ENCODE peak calls at places on chromosome 20, in nine cellular contexts. One of them, this sample, is unnamed.

GRCh38 chr20:56343861-56344381 is 14.9 kb upstream of the FAM210B start:
- DNase-seq in OCI-LY7: no peak
- DNase-seq in H9: peak
- DNase-seq in A549: peak
- DNase-seq in dorsolateral prefrontal cortex: peak
- DNase-seq in CD4-positive, alpha-beta T cell: peak
- DNase-seq in GM12878: no peak
- DNase-seq in progenitor cell of endocrine pancreas: peak
- DNase-seq in GM13977: peak
- DNase-seq in this sample: peak

GRCh38 chr20:59027746-59028320 is 4.3 kb downstream of the ATP5F1E start:
- DNase-seq in CD4-positive, alpha-beta T cell: no peak
- DNase-seq in progenitor cell of endocrine pancreas: no peak
- DNase-seq in OCI-LY7: no peak
- DNase-seq in A549: no peak
- DNase-seq in H9: no peak
- DNase-seq in GM13977: no peak
- DNase-seq in GM12878: no peak
- DNase-seq in dorsolateral prefrontal cortex: no peak
- DNase-seq in this sample: no peak

GRCh38 chr20:48064929-48065328 is 279.6 kb upstream of the SULF2 start:
- DNase-seq in GM13977: no peak
- DNase-seq in dorsolateral prefrontal cortex: no peak
- DNase-seq in A549: no peak
- DNase-seq in H9: no peak
- DNase-seq in progenitor cell of endocrine pancreas: no peak
- DNase-seq in GM12878: no peak
- DNase-seq in CD4-positive, alpha-beta T cell: no peak
- DNase-seq in OCI-LY7: no peak
- DNase-seq in this sample: no peak

GRCh38 chr20:36848078-36848660 is 27.8 kb upstream of the TLDC2 start:
- DNase-seq in H9: no peak
- DNase-seq in GM12878: no peak
- DNase-seq in dorsolateral prefrontal cortex: no peak
- DNase-seq in CD4-positive, alpha-beta T cell: no peak
- DNase-seq in GM13977: no peak
- DNase-seq in OCI-LY7: no peak
- DNase-seq in A549: no peak
- DNase-seq in progenitor cell of endocrine pancreas: no peak
- DNase-seq in this sample: no peak

GRCh38 chr20:57748601-57749130 is 38.9 kb upstream of the PMEPA1 start:
- DNase-seq in progenitor cell of endocrine pancreas: no peak
- DNase-seq in GM12878: peak
- DNase-seq in GM13977: peak
- DNase-seq in H9: no peak
- DNase-seq in A549: peak
- DNase-seq in CD4-positive, alpha-beta T cell: peak
- DNase-seq in OCI-LY7: no peak
- DNase-seq in dorsolateral prefrontal cortex: peak
- DNase-seq in this sample: peak

GRCh38 chr20:9743871-9744270 is 95.0 kb downstream of the PAK5 start:
- DNase-seq in GM12878: no peak
- DNase-seq in dorsolateral prefrontal cortex: no peak
- DNase-seq in CD4-positive, alpha-beta T cell: no peak
- DNase-seq in H9: no peak
- DNase-seq in GM13977: no peak
- DNase-seq in progenitor cell of endocrine pancreas: no peak
- DNase-seq in OCI-LY7: no peak
- DNase-seq in A549: no peak
- DNase-seq in this sample: no peak

GRCh38 chr20:59724457-59725366 is 120.4 kb downstream of the PHACTR3 start:
- DNase-seq in A549: no peak
- DNase-seq in H9: no peak
- DNase-seq in OCI-LY7: no peak
- DNase-seq in progenitor cell of endocrine pancreas: no peak
- DNase-seq in dorsolateral prefrontal cortex: peak
- DNase-seq in GM13977: no peak
- DNase-seq in CD4-positive, alpha-beta T cell: no peak
- DNase-seq in GM12878: no peak
- DNase-seq in this sample: no peak

GRCh38 chr20:6051505-6051904 is 2.4 kb downstream of the LRRN4 start:
- DNase-seq in GM13977: no peak
- DNase-seq in dorsolateral prefrontal cortex: no peak
- DNase-seq in A549: no peak
- DNase-seq in progenitor cell of endocrine pancreas: no peak
- DNase-seq in H9: no peak
- DNase-seq in OCI-LY7: no peak
- DNase-seq in CD4-positive, alpha-beta T cell: no peak
- DNase-seq in GM12878: no peak
- DNase-seq in this sample: no peak

GRCh38 chr20:38726849-38727601 is 2.7 kb downstream of the SLC32A1 start:
- DNase-seq in GM12878: no peak
- DNase-seq in CD4-positive, alpha-beta T cell: no peak
- DNase-seq in GM13977: peak
- DNase-seq in H9: peak
- DNase-seq in OCI-LY7: peak
- DNase-seq in A549: no peak
- DNase-seq in progenitor cell of endocrine pancreas: peak
- DNase-seq in dorsolateral prefrontal cortex: no peak
- DNase-seq in this sample: peak

GRCh38 chr20:34877002-34877264 is 521 bp downstream of the ACSS2 start:
- DNase-seq in GM13977: no peak
- DNase-seq in CD4-positive, alpha-beta T cell: no peak
- DNase-seq in A549: no peak
- DNase-seq in GM12878: no peak
- DNase-seq in dorsolateral prefrontal cortex: no peak
- DNase-seq in OCI-LY7: no peak
- DNase-seq in H9: no peak
- DNase-seq in progenitor cell of endocrine pancreas: no peak
- DNase-seq in this sample: no peak

GRCh38 chr20:34876161-34877001 is at the start of gene ACSS2:
- DNase-seq in dorsolateral prefrontal cortex: peak
- DNase-seq in H9: peak
- DNase-seq in GM12878: peak
- DNase-seq in CD4-positive, alpha-beta T cell: peak
- DNase-seq in OCI-LY7: peak
- DNase-seq in GM13977: peak
- DNase-seq in A549: peak
- DNase-seq in progenitor cell of endocrine pancreas: peak
- DNase-seq in this sample: peak

GRCh38 chr20:34873583-34874093 is 982 bp upstream of the GGT7 start:
- DNase-seq in progenitor cell of endocrine pancreas: no peak
- DNase-seq in A549: no peak
- DNase-seq in dorsolateral prefrontal cortex: no peak
- DNase-seq in CD4-positive, alpha-beta T cell: no peak
- DNase-seq in H9: no peak
- DNase-seq in GM13977: no peak
- DNase-seq in GM12878: no peak
- DNase-seq in OCI-LY7: no peak
- DNase-seq in this sample: no peak

GRCh38 chr20:34874094-34874654 is 1.5 kb upstream of the GGT7 start:
- DNase-seq in H9: peak
- DNase-seq in OCI-LY7: peak
- DNase-seq in dorsolateral prefrontal cortex: peak
- DNase-seq in GM13977: peak
- DNase-seq in GM12878: peak
- DNase-seq in CD4-positive, alpha-beta T cell: peak
- DNase-seq in A549: peak
- DNase-seq in progenitor cell of endocrine pancreas: peak
- DNase-seq in this sample: peak

DNA sequence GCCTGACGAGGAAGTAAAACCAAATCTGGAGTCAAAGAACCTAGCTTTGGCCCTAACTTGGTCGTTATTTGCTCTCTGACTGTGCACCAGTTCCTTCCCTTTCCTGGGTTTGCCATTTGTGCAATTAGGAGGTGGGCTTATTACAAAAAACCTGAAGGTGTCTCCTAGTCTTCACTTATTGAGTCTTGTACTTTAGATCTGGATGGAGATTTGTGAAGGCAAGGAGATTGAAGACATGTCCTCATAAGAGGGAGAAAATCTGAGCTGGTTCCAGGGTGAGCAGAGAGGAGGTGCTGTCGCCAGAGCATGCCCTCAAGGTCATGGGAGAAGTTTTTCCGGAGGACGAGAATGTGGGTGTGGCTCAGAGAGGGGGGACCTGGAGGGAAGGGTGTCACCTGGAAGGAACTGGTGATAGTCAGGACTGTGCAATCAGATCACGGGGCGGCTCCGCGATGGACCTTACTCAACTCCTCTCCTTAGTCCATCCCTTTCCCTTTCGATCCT is 703 bp upstream of the ACSS2 start:
- DNase-seq in progenitor cell of endocrine pancreas: no peak
- DNase-seq in dorsolateral prefrontal cortex: no peak
- DNase-seq in OCI-LY7: peak
- DNase-seq in GM13977: no peak
- DNase-seq in GM12878: no peak
- DNase-seq in H9: no peak
- DNase-seq in A549: no peak
- DNase-seq in CD4-positive, alpha-beta T cell: no peak
- DNase-seq in this sample: no peak
- TF ChIP-seq CTCF in progenitor cell of endocrine pancreas: no peak
- TF ChIP-seq CTCF in dorsolateral prefrontal cortex: no peak
- TF ChIP-seq CTCF in OCI-LY7: peak
- TF ChIP-seq CTCF in GM13977: peak
- TF ChIP-seq CTCF in GM12878: peak
- TF ChIP-seq CTCF in H9: peak
- TF ChIP-seq CTCF in A549: peak
- TF ChIP-seq CTCF in CD4-positive, alpha-beta T cell: no peak
- TF ChIP-seq CTCF in this sample: no peak

GRCh38 chr20:49823152-49823847 is 10.7 kb downstream of the SLC9A8 start:
- DNase-seq in dorsolateral prefrontal cortex: no peak
- DNase-seq in GM12878: peak
- DNase-seq in H9: no peak
- DNase-seq in GM13977: no peak
- DNase-seq in progenitor cell of endocrine pancreas: no peak
- DNase-seq in A549: no peak
- DNase-seq in CD4-positive, alpha-beta T cell: no peak
- DNase-seq in OCI-LY7: peak
- DNase-seq in this sample: no peak

GRCh38 chr20:49821381-49821780 is 8.8 kb downstream of the SLC9A8 start:
- DNase-seq in dorsolateral prefrontal cortex: no peak
- DNase-seq in GM12878: no peak
- DNase-seq in H9: no peak
- DNase-seq in A549: no peak
- DNase-seq in progenitor cell of endocrine pancreas: no peak
- DNase-seq in CD4-positive, alpha-beta T cell: no peak
- DNase-seq in GM13977: no peak
- DNase-seq in OCI-LY7: peak
- DNase-seq in this sample: no peak

GRCh38 chr20:49824206-49824605 is 11.6 kb downstream of the SLC9A8 start:
- DNase-seq in progenitor cell of endocrine pancreas: no peak
- DNase-seq in CD4-positive, alpha-beta T cell: no peak
- DNase-seq in OCI-LY7: no peak
- DNase-seq in GM12878: no peak
- DNase-seq in dorsolateral prefrontal cortex: no peak
- DNase-seq in A549: no peak
- DNase-seq in H9: no peak
- DNase-seq in GM13977: no peak
- DNase-seq in this sample: no peak

GRCh38 chr20:49819702-49820101 is 7.1 kb downstream of the SLC9A8 start:
- DNase-seq in progenitor cell of endocrine pancreas: no peak
- DNase-seq in GM13977: no peak
- DNase-seq in H9: no peak
- DNase-seq in dorsolateral prefrontal cortex: no peak
- DNase-seq in CD4-positive, alpha-beta T cell: no peak
- DNase-seq in OCI-LY7: no peak
- DNase-seq in GM12878: no peak
- DNase-seq in A549: no peak
- DNase-seq in this sample: no peak

DNA sequence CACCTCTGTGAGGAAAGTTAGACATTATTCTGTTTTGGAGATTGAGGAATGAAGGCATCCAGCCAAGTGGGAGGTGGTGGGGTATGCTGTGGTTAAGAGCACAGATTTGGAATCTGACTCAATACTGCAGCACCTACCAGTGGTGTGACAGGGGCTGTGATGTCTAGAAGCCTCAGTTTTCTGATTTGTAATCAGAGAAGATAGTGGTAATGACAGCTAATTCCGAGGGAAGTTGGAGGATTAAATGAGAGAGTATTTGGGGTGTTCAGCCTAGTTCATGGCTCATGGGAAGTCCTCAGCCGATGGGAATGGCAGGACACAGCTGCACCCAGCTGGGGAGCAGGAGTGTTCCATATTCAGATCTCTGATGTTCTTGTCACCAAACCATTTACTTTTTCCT is 9.2 kb downstream of the SLC9A8 start:
- DNase-seq in GM13977: no peak
- DNase-seq in CD4-positive, alpha-beta T cell: no peak
- DNase-seq in A549: no peak
- DNase-seq in H9: no peak
- DNase-seq in dorsolateral prefrontal cortex: no peak
- DNase-seq in GM12878: no peak
- DNase-seq in progenitor cell of endocrine pancreas: no peak
- DNase-seq in OCI-LY7: peak
- DNase-seq in this sample: no peak
- TF ChIP-seq CTCF in GM13977: peak
- TF ChIP-seq CTCF in CD4-positive, alpha-beta T cell: no peak
- TF ChIP-seq CTCF in A549: no peak
- TF ChIP-seq CTCF in H9: no peak
- TF ChIP-seq CTCF in dorsolateral prefrontal cortex: no peak
- TF ChIP-seq CTCF in GM12878: peak
- TF ChIP-seq CTCF in progenitor cell of endocrine pancreas: no peak
- TF ChIP-seq CTCF in OCI-LY7: peak
- TF ChIP-seq CTCF in this sample: peak

GRCh38 chr20:16573011-16573965 is at the start of gene KIF16B:
- DNase-seq in progenitor cell of endocrine pancreas: peak
- DNase-seq in H9: peak
- DNase-seq in OCI-LY7: peak
- DNase-seq in CD4-positive, alpha-beta T cell: peak
- DNase-seq in GM13977: peak
- DNase-seq in A549: peak
- DNase-seq in dorsolateral prefrontal cortex: peak
- DNase-seq in GM12878: peak
- DNase-seq in this sample: peak
- TF ChIP-seq CTCF in progenitor cell of endocrine pancreas: no peak
- TF ChIP-seq CTCF in H9: peak
- TF ChIP-seq CTCF in OCI-LY7: peak
- TF ChIP-seq CTCF in CD4-positive, alpha-beta T cell: no peak
- TF ChIP-seq CTCF in GM13977: no peak
- TF ChIP-seq CTCF in A549: no peak
- TF ChIP-seq CTCF in dorsolateral prefrontal cortex: no peak
- TF ChIP-seq CTCF in GM12878: no peak
- TF ChIP-seq CTCF in this sample: no peak

DNA sequence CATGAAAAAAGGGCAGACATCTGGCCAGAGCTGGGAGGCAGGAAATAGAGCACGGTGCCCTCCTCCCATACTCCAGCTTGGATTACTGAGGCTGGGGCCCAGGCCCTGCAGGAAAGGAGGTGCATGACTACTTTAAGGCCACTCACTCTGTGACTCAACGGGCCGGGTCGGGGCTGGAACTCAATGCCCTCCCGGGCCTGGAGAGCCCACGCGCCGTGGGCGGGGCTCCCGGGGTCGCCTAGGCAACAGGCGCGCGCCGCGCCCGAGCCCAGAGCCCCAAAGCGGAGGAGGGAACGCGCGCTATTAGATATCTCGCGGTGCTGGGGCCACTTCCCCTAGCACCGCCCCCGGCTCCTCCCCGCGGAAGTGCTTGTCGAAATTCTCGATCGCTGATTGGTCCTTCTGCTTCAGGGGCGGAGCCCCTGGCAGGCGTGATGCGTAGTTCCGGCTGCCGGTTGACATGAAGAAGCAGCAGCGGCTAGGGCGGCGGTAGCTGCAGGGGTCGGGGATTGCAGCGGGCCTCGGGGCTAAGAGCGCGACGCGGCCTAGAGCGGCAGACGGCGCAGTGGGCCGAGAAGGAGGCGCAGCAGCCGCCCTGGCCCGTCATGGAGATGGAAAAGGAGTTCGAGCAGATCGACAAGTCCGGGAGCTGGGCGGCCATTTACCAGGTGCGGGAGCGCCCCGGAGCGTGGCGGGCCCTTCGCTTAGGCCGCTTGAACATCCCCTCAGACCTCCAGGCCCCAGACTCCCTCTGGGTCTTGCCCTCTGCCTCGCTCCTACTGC is at the start of gene PTPN1:
- DNase-seq in CD4-positive, alpha-beta T cell: peak
- DNase-seq in dorsolateral prefrontal cortex: peak
- DNase-seq in GM13977: peak
- DNase-seq in A549: peak
- DNase-seq in progenitor cell of endocrine pancreas: peak
- DNase-seq in GM12878: peak
- DNase-seq in H9: peak
- DNase-seq in OCI-LY7: peak
- DNase-seq in this sample: peak
- TF ChIP-seq CTCF in CD4-positive, alpha-beta T cell: no peak
- TF ChIP-seq CTCF in dorsolateral prefrontal cortex: no peak
- TF ChIP-seq CTCF in GM13977: no peak
- TF ChIP-seq CTCF in A549: no peak
- TF ChIP-seq CTCF in progenitor cell of endocrine pancreas: no peak
- TF ChIP-seq CTCF in GM12878: no peak
- TF ChIP-seq CTCF in H9: no peak
- TF ChIP-seq CTCF in OCI-LY7: no peak
- TF ChIP-seq CTCF in this sample: no peak